ENCODE peak calls at places on chromosomes 12 and 14, in ten cellular contexts. P is sigmoid colon, U is foreskin fibroblast, E is transverse colon, M is AG10803, D is coronary artery, J is astrocyte of the spinal cord, B is ovary, N is right lobe of liver, L is HL-60. A is an unnamed sample.

GRCh38 chr12:124921200-124922008 is 7.0 kb upstream of the UBC start:
- DNase-seq in B (peak), E (peak), D (no peak), L (peak), N (peak), P (peak), J (peak), M (peak), U (peak), A (peak)

GRCh38 chr12:125114365-125115141 is 49.3 kb downstream of the AACS start:
- DNase-seq in M (no peak), U (no peak), P (no peak), N (no peak), L (no peak), J (no peak), B (no peak), E (no peak), D (no peak), A (no peak)

GRCh38 chr14:96514694-96515093 is 12.5 kb downstream of the PAPOLA start:
- DNase-seq in L (no peak), D (no peak), M (no peak), N (no peak), P (no peak), B (no peak), U (no peak), J (no peak), E (no peak), A (no peak)

GRCh38 chr12:11601647-11602046 is 47.8 kb upstream of the ETV6 start:
- DNase-seq in M (no peak), N (no peak), J (no peak), D (no peak), U (no peak), L (no peak), P (no peak), E (no peak), B (no peak), A (no peak)

GRCh38 chr14:51430079-51430478 is 190.0 kb downstream of the TMX1 start:
- DNase-seq in U (no peak), N (no peak), D (no peak), M (no peak), B (no peak), J (peak), E (no peak), P (no peak), L (no peak), A (peak)

GRCh38 chr14:34465069-34465859 is 3.2 kb upstream of the SPTSSA start:
- DNase-seq in N (no peak), B (no peak), M (peak), E (no peak), L (peak), U (peak), D (no peak), J (peak), P (no peak), A (peak)

GRCh38 chr12:120367924-120368788 is 808 bp downstream of the MSI1 start:
- DNase-seq in L (no peak), E (peak), P (no peak), J (no peak), U (peak), D (no peak), M (no peak), N (no peak), B (no peak), A (no peak)

GRCh38 chr14:77271113-77271710 is at the start of gene NGB:
- DNase-seq in P (no peak), N (no peak), D (no peak), M (no peak), E (no peak), U (no peak), J (no peak), L (no peak), B (no peak), A (no peak)

GRCh38 chr12:78293039-78293686 is 462.5 kb downstream of the NAV3 start:
- DNase-seq in M (peak), B (no peak), U (peak), D (no peak), J (no peak), L (no peak), N (no peak), P (no peak), E (no peak), A (peak)

GRCh38 chr14:35963209-35963608 is 137.1 kb downstream of the BRMS1L start:
- DNase-seq in M (no peak), B (no peak), E (no peak), P (no peak), D (no peak), U (no peak), J (no peak), L (no peak), N (no peak), A (peak)

GRCh38 chr12:79451988-79452387 is 238.8 kb downstream of the PAWR start:
- DNase-seq in J (peak), E (peak), N (no peak), U (peak), L (no peak), B (peak), M (peak), P (peak), D (peak), A (peak)

GRCh38 chr12:58323676-58324075 is 382.3 kb downstream of the ATP23 start:
- DNase-seq in U (peak), J (no peak), N (no peak), E (no peak), D (no peak), L (no peak), P (no peak), M (no peak), B (no peak), A (no peak)

GRCh38 chr14:91968280-91968679 is 20.8 kb upstream of the FBLN5 start:
- DNase-seq in M (no peak), B (no peak), D (no peak), P (no peak), N (no peak), U (no peak), J (no peak), E (no peak), L (no peak), A (no peak)

GRCh38 chr12:10732554-10732953 is 9.4 kb upstream of the YBX3 start:
- DNase-seq in J (no peak), E (no peak), P (no peak), D (no peak), U (peak), M (no peak), N (no peak), B (no peak), L (no peak), A (no peak)

GRCh38 chr12:19778822-19779221 is 339.5 kb downstream of the AEBP2 start:
- DNase-seq in D (no peak), U (no peak), L (no peak), P (no peak), M (no peak), J (no peak), E (no peak), B (no peak), N (no peak), A (peak)

GRCh38 chr12:19771858-19772257 is 332.6 kb downstream of the AEBP2 start:
- DNase-seq in B (no peak), N (no peak), M (peak), E (no peak), P (no peak), D (no peak), U (peak), J (peak), L (no peak), A (peak)

GRCh38 chr12:19772776-19773175 is 333.5 kb downstream of the AEBP2 start:
- DNase-seq in N (no peak), J (no peak), U (no peak), M (no peak), E (no peak), L (no peak), P (no peak), D (no peak), B (no peak), A (no peak)

GRCh38 chr12:19778111-19778688 is 338.9 kb downstream of the AEBP2 start:
- DNase-seq in P (no peak), L (no peak), N (no peak), E (no peak), U (peak), B (no peak), D (no peak), J (peak), M (peak), A (peak)

GRCh38 chr12:19775241-19775640 is 335.9 kb downstream of the AEBP2 start:
- DNase-seq in D (no peak), P (no peak), E (no peak), L (no peak), U (no peak), N (no peak), M (no peak), J (no peak), B (no peak), A (no peak)
- H3K4me3 ChIP-seq in D (peak), P (no peak), E (no peak), L (no peak), U (no peak), N (no peak), M (no peak), J (no peak), B (no peak), A (no peak)

DNA sequence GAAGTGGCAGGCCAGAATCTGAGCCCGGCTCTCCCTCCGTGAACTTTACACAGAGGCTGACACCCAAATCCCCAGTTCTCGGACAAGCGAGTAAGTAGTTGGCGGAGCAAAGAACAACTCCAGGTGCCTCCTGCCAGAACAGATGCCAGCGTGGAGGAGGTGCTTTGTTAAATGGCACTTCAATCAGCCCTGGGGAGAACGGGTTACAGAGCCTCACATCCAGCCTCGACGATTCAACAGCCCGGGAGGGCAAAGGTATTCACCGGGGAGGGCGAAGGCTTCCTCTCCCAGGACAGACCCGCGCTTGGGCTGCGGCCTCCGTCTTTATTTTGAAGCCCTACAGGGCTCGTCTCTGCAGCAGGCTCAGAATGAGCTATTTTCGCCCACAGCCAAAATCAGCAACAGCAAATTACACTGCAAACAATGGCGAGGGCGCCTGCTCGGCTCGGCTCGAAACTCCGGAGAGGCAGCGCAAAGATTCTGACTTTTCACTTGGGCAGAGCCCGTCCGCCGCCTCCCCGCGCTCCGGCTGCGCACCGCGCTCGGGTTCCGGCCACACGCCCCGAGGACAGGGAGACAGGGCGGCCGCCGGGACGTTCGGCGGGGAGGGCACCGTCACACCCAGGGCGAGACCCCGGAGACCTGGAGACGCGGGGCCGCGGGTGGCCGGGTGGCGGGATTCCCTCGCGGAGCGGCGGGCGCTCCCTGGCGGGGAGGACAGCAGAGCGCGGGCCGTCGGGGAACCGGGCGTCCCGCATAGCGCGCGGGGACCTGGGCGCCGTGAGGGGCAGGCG is 811 bp downstream of the TMCC3 start:
- DNase-seq in M (peak), L (no peak), J (peak), N (peak), B (peak), E (peak), U (peak), D (no peak), P (peak), A (peak)
- TF ChIP-seq CTCF in M (no peak), L (no peak), J (peak), N (peak), B (peak), E (peak), U (no peak), D (peak), P (no peak), A (peak)

DNA sequence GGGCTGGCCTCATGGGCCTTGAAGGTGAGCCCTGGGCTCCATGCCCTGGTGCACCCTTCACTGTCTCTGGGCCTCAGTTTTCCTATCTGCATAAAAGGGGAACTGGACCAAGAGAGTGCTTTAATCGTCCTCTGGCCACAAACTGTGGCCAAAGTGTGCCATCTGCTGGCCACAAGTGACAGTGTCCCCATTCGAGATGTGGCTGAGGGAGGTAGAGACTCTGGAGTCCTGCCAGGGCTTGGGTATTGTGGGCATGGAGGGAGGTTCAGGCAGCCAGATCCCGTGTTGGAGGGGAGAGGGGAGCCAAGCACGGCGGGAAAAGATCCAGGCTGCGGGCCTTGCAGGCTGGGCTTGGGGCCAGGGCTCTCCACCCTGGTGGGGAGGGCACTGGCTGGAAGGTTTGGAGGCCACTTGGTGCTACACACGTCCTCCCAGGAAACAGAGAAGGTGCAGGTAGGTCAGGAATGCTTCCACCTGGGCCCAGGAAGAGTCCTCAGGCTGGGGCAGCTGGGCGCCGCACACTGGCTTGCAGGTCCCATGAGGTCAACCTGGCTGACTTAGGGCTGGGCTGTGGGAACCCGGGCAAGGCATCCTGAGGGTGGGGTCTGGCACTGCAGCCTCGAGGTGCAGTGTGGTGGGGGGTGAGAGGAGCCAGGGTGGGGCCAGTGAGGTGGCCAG is 7.3 kb upstream of the KIF26A start:
- DNase-seq in P (peak), L (peak), E (peak), M (peak), B (peak), U (peak), J (no peak), D (no peak), N (peak), A (peak)
- H3K4me3 ChIP-seq in P (no peak), L (no peak), E (no peak), M (no peak), B (no peak), U (no peak), J (no peak), D (no peak), N (no peak), A (no peak)

GRCh38 chr14:70073924-70074566 is 114.7 kb downstream of the SLC8A3 start:
- DNase-seq in U (peak), P (no peak), D (no peak), B (peak), N (peak), E (peak), L (peak), M (peak), J (peak), A (peak)
- TF ChIP-seq CTCF in U (peak), P (no peak), D (peak), B (no peak), N (peak), E (peak), L (peak), M (peak), J (peak), A (peak)

GRCh38 chr12:121810833-121811433 is 7.1 kb downstream of the SETD1B start:
- DNase-seq in M (no peak), U (peak), D (no peak), J (no peak), L (peak), B (no peak), N (no peak), E (no peak), P (no peak), A (no peak)
- H3K4me3 ChIP-seq in M (peak), U (peak), D (peak), J (peak), L (peak), B (no peak), N (peak), E (peak), P (peak), A (peak)

DNA sequence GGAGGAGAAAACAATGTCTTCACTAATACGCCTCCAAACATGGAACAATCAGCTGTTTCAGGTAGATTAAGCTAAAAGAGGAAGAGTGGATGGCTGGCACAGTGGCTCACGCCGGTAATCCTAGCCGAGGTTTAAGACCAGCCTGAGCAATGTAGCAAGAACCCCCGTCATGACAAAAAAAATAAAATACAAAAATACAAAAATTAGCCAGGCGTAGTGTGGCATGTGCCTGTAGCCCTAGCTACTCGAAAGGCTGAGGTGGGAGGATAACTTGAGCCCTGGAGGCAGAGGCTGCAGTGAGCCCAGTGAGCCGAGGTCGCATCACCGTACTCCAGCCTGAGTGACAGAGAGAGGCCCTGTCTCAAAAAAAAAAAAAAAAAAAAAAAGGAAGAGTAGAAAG is 1.2 kb upstream of the MED13L start:
- DNase-seq in J (no peak), D (no peak), U (no peak), E (no peak), M (no peak), B (no peak), P (no peak), N (no peak), L (peak), A (no peak)
- TF ChIP-seq CTCF in J (no peak), D (no peak), U (no peak), E (no peak), M (no peak), B (no peak), P (no peak), N (no peak), L (no peak), A (no peak)

DNA sequence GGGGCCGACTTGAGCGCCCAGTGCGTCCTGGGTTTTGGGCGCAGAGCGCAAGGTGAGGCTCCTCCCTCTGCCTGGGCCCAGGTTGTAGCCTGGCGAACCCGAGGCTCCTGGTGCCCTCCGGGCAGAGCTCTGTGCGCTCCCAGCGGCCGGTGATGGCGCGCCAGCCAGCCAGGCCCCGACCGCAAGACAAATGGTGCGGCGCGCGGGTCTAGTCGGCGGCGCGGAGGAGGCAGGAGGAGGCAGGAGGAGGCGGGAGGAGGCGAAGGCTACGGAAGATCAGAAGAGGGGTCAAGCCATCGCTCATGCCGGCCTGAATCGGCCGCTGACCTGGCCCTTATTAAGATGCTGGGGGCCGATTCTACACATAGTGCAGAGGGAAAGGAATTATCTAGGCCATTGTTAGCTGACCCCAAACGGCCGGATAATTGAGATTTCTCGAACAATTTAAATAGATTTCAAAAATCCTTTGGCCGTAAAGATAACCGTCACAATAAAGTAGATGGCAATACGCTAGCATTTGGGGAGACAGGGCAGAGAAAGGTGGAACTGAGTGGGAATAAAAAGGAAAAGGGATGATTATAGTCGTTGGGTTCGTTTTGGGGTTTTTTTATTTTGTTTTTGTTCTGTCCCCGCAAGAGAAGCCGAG is 2.8 kb downstream of the TBX5 start:
- DNase-seq in N (no peak), U (peak), L (no peak), P (no peak), D (no peak), J (no peak), B (no peak), M (peak), E (no peak), A (no peak)
- H3K4me3 ChIP-seq in N (no peak), U (peak), L (no peak), P (no peak), D (peak), J (no peak), B (no peak), M (peak), E (no peak), A (no peak)

DNA sequence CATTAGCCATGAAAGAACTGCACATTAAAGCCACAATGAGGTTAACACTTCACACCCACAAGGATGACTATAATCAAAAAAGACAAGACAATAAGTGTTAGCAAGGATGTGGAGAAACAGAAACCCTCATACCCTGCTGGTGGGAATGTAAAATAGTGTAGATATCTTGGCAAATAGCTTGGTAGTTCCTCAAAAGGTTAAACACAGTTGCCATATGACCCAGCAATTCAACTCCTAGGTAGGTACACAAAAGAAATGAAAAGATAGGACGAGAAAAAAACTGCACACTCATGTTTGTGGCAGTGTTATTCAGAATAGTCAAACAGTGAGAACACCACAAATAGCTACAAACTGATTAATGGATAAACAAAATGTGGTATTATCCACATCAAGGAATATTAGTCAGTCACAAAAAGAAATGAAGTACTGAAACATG is 93.5 kb downstream of the ATXN2 start:
- DNase-seq in D (no peak), J (no peak), N (no peak), U (no peak), E (no peak), M (no peak), B (no peak), P (no peak), L (no peak), A (no peak)
- TF ChIP-seq CTCF in D (no peak), J (peak), N (no peak), U (no peak), E (no peak), M (no peak), B (no peak), P (no peak), L (no peak), A (no peak)

A was measured in choroid plexus epithelial cell.